ENCODE peak calls at places on chromosomes 4 and X, in ten cellular contexts. G is foreskin fibroblast, H is AG04450, J is cardiac fibroblast, X is A549, I is AG09319, A is Calu3, O is tibial nerve, T is RWPE1, U is IMR-90. Z is an unnamed sample.

GRCh38 chr4:118282692-118283091 is 70.1 kb downstream of the PRSS12 start:
- DNase-seq in X (no peak), A (peak), T (peak), U (peak), H (no peak), G (peak), O (no peak), J (peak), I (peak), Z (no peak)

GRCh38 chr4:71162386-71162785 is 168.9 kb downstream of the DCK start:
- DNase-seq in J (no peak), U (no peak), I (no peak), T (no peak), X (no peak), O (no peak), A (no peak), H (no peak), G (no peak), Z (no peak)

GRCh38 chr4:14434916-14435315 is 567.4 kb upstream of the CPEB2 start:
- DNase-seq in U (no peak), I (no peak), A (no peak), G (peak), X (no peak), O (no peak), H (no peak), J (no peak), T (no peak), Z (no peak)

GRCh38 chr4:77052352-77052751 is 23.4 kb downstream of the CCNI start:
- DNase-seq in U (peak), I (no peak), X (no peak), T (peak), J (peak), H (no peak), O (peak), G (peak), A (peak), Z (no peak)

GRCh38 chr4:133402616-133403015 is 253.5 kb downstream of the PCDH10 start:
- DNase-seq in X (no peak), G (no peak), T (peak), U (no peak), A (no peak), O (no peak), J (no peak), I (no peak), H (no peak), Z (no peak)

GRCh38 chr4:73687414-73687813 is 53.0 kb upstream of the CXCL8 start:
- DNase-seq in A (no peak), H (no peak), O (no peak), U (no peak), G (no peak), J (no peak), I (no peak), X (no peak), T (no peak), Z (no peak)

GRCh38 chr4:83266689-83267088 is 17.9 kb downstream of the COQ2 start:
- DNase-seq in X (no peak), A (no peak), I (no peak), H (no peak), G (no peak), J (peak), U (no peak), O (no peak), T (no peak), Z (no peak)

GRCh38 chrX:68532828-68533227 is 34.0 kb downstream of the YIPF6 start:
- DNase-seq in X (no peak), U (peak), A (no peak), G (peak), O (no peak), J (no peak), H (peak), I (no peak), T (no peak), Z (no peak)

GRCh38 chr4:186700746-186701145 is 22.9 kb downstream of the FAT1 start:
- DNase-seq in U (peak), I (no peak), G (peak), X (no peak), O (peak), J (peak), T (no peak), H (no peak), A (peak), Z (no peak)

GRCh38 chr4:4486969-4487368 is 54.9 kb downstream of the STX18 start:
- DNase-seq in X (no peak), J (no peak), I (no peak), G (no peak), U (no peak), H (no peak), O (no peak), A (no peak), T (no peak), Z (no peak)

GRCh38 chr4:6188687-6189305 is 11.6 kb downstream of the JAKMIP1 start:
- DNase-seq in T (no peak), O (no peak), H (no peak), X (no peak), J (no peak), U (no peak), I (no peak), A (no peak), G (no peak), Z (no peak)

GRCh38 chrX:25427873-25428555 is 412.2 kb upstream of the ARX start:
- DNase-seq in U (no peak), H (no peak), T (no peak), I (no peak), J (no peak), A (peak), X (no peak), G (no peak), O (no peak), Z (no peak)

GRCh38 chr4:49032440-49033161 is 46.5 kb downstream of the CWH43 start:
- DNase-seq in A (peak), H (no peak), J (peak), T (peak), U (peak), I (no peak), X (peak), O (no peak), G (peak), Z (no peak)
- TF ChIP-seq CTCF in A (peak), H (peak), J (peak), T (peak), U (peak), I (peak), X (peak), O (no peak), G (peak), Z (no peak)

DNA sequence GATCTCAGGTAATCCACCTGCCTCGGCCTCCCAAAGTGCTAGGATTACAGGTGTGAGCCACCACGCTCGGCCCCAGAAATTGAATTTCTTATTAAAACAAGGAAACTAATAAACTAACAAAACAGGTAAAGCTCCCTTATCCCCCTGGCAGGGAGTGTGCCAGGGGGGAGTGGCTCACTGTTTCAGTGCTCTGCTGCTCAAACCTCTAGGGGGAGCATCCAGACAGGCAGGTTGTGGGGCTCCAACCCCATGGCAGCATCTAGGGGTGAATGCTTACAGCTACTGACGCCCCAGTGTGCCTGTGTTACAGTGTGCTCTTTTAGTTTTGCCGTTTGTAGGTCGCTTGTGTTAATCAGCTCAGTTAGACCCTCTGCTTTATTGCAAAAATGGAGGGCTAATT is 605.0 kb downstream of the GABRG1 start:
- DNase-seq in G (no peak), A (no peak), T (no peak), X (no peak), O (no peak), H (no peak), J (no peak), U (no peak), I (no peak), Z (no peak)
- TF ChIP-seq CTCF in G (no peak), A (no peak), T (no peak), X (no peak), O (no peak), H (no peak), J (no peak), U (no peak), I (no peak), Z (no peak)

GRCh38 chr4:75892508-75892907 is 9.7 kb downstream of the PPEF2 start:
- DNase-seq in A (peak), J (no peak), G (no peak), I (no peak), X (peak), T (peak), U (no peak), O (no peak), H (no peak), Z (no peak)
- TF ChIP-seq CTCF in A (no peak), J (peak), G (no peak), I (no peak), X (no peak), T (no peak), U (no peak), O (no peak), H (peak), Z (no peak)

GRCh38 chr4:85243857-85244256 is 231.1 kb upstream of the ARHGAP24 start:
- DNase-seq in U (no peak), T (no peak), I (no peak), J (peak), H (no peak), O (no peak), X (no peak), G (peak), A (no peak), Z (no peak)
- TF ChIP-seq CTCF in U (no peak), T (no peak), I (no peak), J (no peak), H (no peak), O (no peak), X (no peak), G (peak), A (no peak), Z (no peak)

DNA sequence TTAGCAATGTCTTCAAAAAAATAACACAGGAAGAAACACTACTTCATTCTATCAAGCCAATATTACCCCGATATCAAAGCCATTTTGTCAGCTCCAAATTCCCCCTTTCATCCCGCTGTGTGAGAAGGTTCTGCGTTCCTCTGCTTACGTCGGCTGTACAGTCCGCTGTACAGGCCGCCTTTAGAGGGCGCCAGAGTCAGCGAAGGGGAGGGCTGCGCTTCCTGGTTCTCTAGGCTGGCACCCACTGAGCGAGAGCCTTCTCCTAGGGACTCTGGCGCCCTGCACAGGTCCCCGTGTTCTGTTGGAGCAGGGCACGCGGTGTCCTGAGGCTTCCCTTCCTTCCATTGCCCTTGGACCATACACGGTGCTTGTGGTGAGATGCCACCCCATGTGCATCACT is 25.3 kb upstream of the CT45A1 start:
- DNase-seq in I (no peak), A (no peak), X (no peak), T (no peak), U (no peak), J (no peak), G (no peak), O (no peak), H (no peak), Z (no peak)
- TF ChIP-seq CTCF in I (no peak), A (peak), X (peak), T (no peak), U (no peak), J (peak), G (no peak), O (no peak), H (peak), Z (no peak)

DNA sequence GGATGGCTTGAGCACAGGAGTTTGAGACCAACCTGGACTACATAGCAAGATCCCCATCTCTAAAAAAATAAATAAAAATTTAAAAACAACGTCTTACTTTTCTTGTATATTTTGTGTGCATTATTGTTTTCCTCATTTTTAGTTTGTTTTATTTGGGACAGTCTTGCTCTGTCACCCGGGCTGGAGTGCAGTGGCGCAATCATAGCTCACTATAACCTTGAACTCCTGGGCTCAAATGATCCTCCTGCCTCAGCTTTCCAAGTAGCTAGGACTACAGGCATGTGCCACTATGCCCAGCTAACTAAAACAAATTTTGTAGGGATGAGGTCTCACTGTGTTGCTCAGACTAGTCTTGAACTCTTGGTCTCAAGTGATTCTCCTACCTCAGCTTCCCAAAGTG is 9.5 kb upstream of the SMIM14 start:
- DNase-seq in T (no peak), A (no peak), G (no peak), I (no peak), H (no peak), J (no peak), O (no peak), X (no peak), U (no peak), Z (no peak)
- TF ChIP-seq CTCF in T (no peak), A (no peak), G (no peak), I (no peak), H (no peak), J (no peak), O (no peak), X (no peak), U (no peak), Z (no peak)

GRCh38 chrX:41336447-41336846 is 2.5 kb downstream of the DDX3X start:
- DNase-seq in U (no peak), H (no peak), I (no peak), O (no peak), T (no peak), J (no peak), A (no peak), X (no peak), G (no peak), Z (no peak)

GRCh38 chrX:41335590-41336331 is 1.8 kb downstream of the DDX3X start:
- DNase-seq in I (no peak), H (no peak), G (peak), J (no peak), T (no peak), U (peak), O (no peak), A (no peak), X (no peak), Z (no peak)

GRCh38 chrX:41333744-41333993 is 293 bp upstream of the DDX3X start:
- DNase-seq in X (peak), I (peak), J (peak), T (peak), H (peak), A (no peak), U (peak), G (peak), O (peak), Z (peak)

GRCh38 chrX:41333994-41334865 is at the start of gene DDX3X:
- DNase-seq in A (peak), T (peak), G (peak), X (peak), U (peak), H (peak), I (peak), J (peak), O (peak), Z (peak)

GRCh38 chrX:41334866-41335589 is 1.1 kb downstream of the DDX3X start:
- DNase-seq in G (peak), H (no peak), T (peak), O (peak), X (peak), U (peak), I (no peak), A (peak), J (peak), Z (no peak)
- TF ChIP-seq CTCF in G (no peak), H (no peak), T (no peak), O (no peak), X (peak), U (no peak), I (no peak), A (no peak), J (no peak), Z (no peak)